ENCODE peak calls at places on chromosomes 11 and 22, in eight cellular contexts. H is hepatocyte, T is fibroblast of mammary gland, Q is upper lobe of right lung, K is neural progenitor cell, W is IMR-90, V is nephron progenitor cell, I is epithelial cell of esophagus. X is an unnamed sample.

GRCh38 chr22:36454916-36455570 is 26.4 kb downstream of the TXN2 start:
- DNase-seq in T (peak), V (peak), W (peak), Q (peak), I (peak), K (peak), H (peak), X (peak)

GRCh38 chr11:76279651-76280050 is 73.3 kb upstream of the WNT11 start:
- DNase-seq in T (no peak), V (no peak), Q (no peak), I (no peak), K (no peak), H (no peak), W (no peak), X (no peak)

GRCh38 chr22:50326959-50327710 is at the start of gene DENND6B:
- DNase-seq in I (peak), V (peak), W (peak), Q (peak), T (peak), H (peak), K (peak), X (peak)

GRCh38 chr11:105923814-105924213 is 98.2 kb downstream of the MSANTD4 start:
- DNase-seq in K (no peak), Q (no peak), W (peak), H (no peak), I (peak), T (peak), V (no peak), X (peak)

GRCh38 chr22:41668971-41669911 is 19.4 kb downstream of the SNU13 start:
- DNase-seq in T (peak), W (peak), H (no peak), I (peak), K (no peak), V (no peak), Q (no peak), X (peak)

GRCh38 chr11:103619938-103620337 is 416.5 kb upstream of the DDI1 start:
- DNase-seq in H (no peak), T (peak), Q (no peak), W (no peak), I (no peak), K (no peak), V (no peak), X (no peak)

GRCh38 chr22:50610041-50610451 is 9.5 kb downstream of the MAPK8IP2 start:
- DNase-seq in T (no peak), I (no peak), H (no peak), W (no peak), K (no peak), V (no peak), Q (no peak), X (no peak)

GRCh38 chr22:30224161-30224857 is 22.2 kb downstream of the LIF start:
- DNase-seq in Q (no peak), T (no peak), I (peak), W (no peak), H (peak), V (no peak), K (no peak), X (no peak)

GRCh38 chr22:46598737-46599424 is 21.3 kb upstream of the GRAMD4 start:
- DNase-seq in K (no peak), T (peak), W (peak), H (no peak), Q (no peak), I (no peak), V (no peak), X (no peak)

GRCh38 chr11:3222003-3222855 is 3.6 kb upstream of the MRGPRG start:
- DNase-seq in W (no peak), H (no peak), V (no peak), K (no peak), I (no peak), Q (no peak), T (no peak), X (no peak)

GRCh38 chr11:105432241-105432995 is 177.5 kb upstream of the GRIA4 start:
- DNase-seq in H (no peak), I (no peak), V (no peak), Q (no peak), K (no peak), T (no peak), W (no peak), X (no peak)

GRCh38 chr11:93361435-93361834 is 30.9 kb downstream of the DEUP1 start:
- DNase-seq in I (no peak), V (no peak), K (no peak), Q (no peak), T (no peak), W (no peak), H (no peak), X (no peak)
- TF ChIP-seq CTCF in I (no peak), V (no peak), K (no peak), Q (no peak), T (no peak), W (no peak), H (no peak), X (no peak)

DNA sequence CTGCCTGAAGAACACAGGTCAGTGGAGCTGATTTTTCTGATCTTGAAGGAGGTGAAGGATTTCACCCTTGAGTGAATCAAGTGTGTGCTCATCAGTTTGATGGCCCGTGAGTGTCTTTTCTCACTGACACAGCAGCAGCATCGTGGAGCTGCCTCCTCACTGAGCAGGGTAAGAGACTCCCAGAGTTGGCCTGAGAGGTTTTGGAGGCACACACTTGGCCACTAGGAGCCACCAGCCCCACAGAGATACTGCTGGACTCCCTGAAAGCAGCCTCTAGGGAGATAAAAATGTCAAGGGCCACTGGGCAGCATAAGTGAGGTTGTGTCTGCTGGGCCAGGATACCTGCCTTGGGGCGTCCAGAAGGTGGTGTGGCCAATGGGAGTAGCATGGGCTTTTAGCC is 245.4 kb downstream of the GRIK4 start:
- DNase-seq in K (peak), I (no peak), W (no peak), Q (no peak), H (no peak), T (no peak), V (no peak), X (no peak)
- TF ChIP-seq CTCF in K (peak), I (no peak), W (no peak), Q (no peak), H (no peak), T (no peak), V (no peak), X (no peak)

GRCh38 chr11:27716850-27717249 is 16.6 kb upstream of the BDNF start:
- DNase-seq in Q (no peak), K (peak), V (no peak), W (peak), T (peak), I (no peak), H (no peak), X (peak)
- TF ChIP-seq CTCF in Q (no peak), K (peak), V (no peak), W (peak), T (peak), I (peak), H (peak), X (no peak)

GRCh38 chr22:44913198-44913983 is 96.4 kb downstream of the PHF21B start:
- DNase-seq in T (no peak), H (no peak), Q (peak), V (no peak), W (no peak), K (no peak), I (no peak), X (no peak)
- TF ChIP-seq CTCF in T (no peak), H (no peak), Q (no peak), V (no peak), W (no peak), K (no peak), I (no peak), X (no peak)

DNA sequence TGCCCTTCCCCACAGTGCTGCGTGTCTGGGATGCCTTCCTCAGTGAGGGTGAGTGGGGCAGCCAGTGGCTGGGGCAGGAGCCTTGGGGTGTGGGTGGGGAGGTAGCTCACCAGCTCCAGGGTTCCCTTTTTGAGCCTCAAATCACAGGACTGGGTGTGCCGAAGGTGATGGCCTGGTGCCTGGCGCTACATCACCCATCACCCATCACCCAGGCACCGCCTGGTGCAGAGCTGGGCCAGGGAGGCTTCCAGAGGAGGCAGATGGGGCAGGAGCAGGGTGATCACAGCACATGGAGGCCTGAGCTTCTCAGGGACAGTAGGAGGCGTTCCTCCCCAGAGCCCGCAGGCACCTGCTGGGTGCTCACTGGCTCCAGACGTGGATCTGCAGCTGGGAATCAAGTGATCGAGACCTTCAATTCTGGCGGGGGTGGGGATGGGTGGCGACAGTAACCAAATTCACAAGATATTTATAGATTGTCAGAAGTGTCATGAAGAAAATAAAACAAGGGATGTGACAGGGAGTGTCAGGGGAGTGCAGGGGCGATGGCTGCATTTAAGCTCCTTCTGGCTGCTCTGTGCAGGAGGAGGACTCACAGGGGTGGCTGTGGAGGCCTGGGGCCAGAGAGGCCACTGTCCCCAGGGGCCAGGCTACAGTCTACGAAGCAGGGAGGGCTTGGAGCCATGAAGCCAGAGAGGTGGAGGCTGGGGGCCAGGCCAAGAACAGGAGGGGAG is 3.3 kb downstream of the TBC1D10C start:
- DNase-seq in T (no peak), I (no peak), W (no peak), H (no peak), Q (no peak), V (no peak), K (no peak), X (no peak)
- TF ChIP-seq CTCF in T (no peak), I (peak), W (no peak), H (no peak), Q (no peak), V (no peak), K (no peak), X (no peak)

DNA sequence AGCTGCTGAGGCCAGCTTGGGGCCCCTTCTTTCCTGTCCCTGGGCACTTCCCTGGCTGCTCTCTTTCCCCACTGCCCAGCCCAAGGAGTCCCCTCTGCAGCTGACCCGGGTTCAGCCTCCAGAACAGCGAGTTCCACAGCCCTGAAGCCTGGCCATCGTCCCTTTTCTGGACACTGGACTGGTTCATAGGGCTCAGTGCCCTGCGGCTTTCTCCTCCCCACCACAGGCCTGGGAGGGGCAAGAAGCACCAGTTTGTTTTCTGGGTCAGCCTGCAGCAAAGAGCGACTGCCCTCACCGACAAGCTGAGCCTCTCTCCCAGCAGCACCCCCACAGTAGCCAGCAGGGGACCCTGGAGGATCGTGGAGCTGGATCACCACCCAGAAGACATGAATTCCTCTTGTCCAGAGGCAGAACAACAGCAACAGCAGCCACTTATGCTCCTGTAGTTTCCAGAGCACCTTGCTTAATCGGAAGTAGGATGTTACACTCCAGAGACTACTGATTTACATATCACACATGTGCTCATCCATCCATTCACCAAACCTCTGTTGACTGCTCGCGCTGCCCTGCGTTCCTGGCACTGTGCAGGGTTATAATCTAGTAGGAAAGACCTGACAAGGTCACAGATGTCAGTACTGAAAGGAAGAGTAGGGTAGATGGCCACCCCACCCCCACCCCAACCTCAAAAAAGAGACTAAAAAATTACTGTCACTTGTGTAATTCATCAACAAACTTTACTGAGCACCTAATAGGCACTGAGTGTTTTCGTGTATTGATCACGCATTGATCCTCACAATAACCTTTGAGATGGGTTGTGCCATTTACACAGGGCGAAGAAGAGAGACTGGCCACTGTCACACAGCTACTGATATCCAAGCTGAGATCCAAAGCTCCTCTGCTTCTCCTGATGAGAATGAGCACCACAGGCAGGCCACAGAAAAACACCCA is 13.0 kb upstream of the CXCR5 start:
- DNase-seq in H (no peak), Q (peak), I (no peak), W (peak), T (peak), V (peak), K (peak), X (peak)
- TF ChIP-seq CTCF in H (peak), Q (no peak), I (no peak), W (peak), T (peak), V (no peak), K (no peak), X (peak)

DNA sequence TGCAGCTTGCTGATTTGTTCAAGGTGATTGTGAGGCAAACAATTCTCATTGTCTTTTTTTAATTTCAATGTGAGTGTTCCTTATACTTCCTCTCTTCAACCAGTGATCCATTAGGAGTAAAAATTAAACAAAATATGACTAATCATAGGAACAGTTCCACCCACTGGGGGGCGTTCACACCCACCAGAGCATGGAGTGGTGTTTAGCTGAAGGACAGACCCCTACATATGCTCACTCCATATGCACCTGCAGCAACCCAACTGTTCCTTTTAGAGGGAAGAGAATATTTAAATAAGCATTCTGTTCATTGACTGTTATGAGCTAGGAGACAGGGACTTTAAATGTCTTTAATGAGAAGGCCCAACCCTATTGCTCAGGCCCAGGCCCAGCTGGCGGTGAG is 78.7 kb upstream of the DRD2 start:
- DNase-seq in V (no peak), I (no peak), T (no peak), W (no peak), K (peak), H (no peak), Q (no peak), X (no peak)
- TF ChIP-seq CTCF in V (no peak), I (no peak), T (peak), W (no peak), K (peak), H (peak), Q (no peak), X (no peak)

GRCh38 chr22:23272834-23273233 is 92.5 kb downstream of the BCR start:
- DNase-seq in I (no peak), Q (no peak), W (no peak), T (no peak), H (no peak), K (no peak), V (no peak), X (no peak)
- TF ChIP-seq CTCF in I (no peak), Q (no peak), W (no peak), T (no peak), H (no peak), K (no peak), V (no peak), X (no peak)